ENCODE peak calls at places on chromosomes 3 and 15, in ten cellular contexts. R is mucosa of descending colon; E is fibroblast of mammary gland; T is dorsolateral prefrontal cortex; Q is CD8-positive, alpha-beta T cell; N is heart left ventricle; P is coronary artery; J is astrocyte of the cerebellum; F is AG04450; A is fibroblast of lung. G is an unnamed sample.

GRCh38 chr15:31330836-31331235 is 4.2 kb downstream of the KLF13 start:
- DNase-seq in P (no peak), R (no peak), Q (no peak), T (no peak), A (no peak), N (no peak), F (no peak), E (no peak), J (no peak), G (no peak)

GRCh38 chr3:192188218-192188835 is 539.0 kb downstream of the FGF12 start:
- DNase-seq in J (no peak), T (peak), F (no peak), R (peak), E (peak), A (peak), Q (peak), P (no peak), N (peak), G (no peak)

GRCh38 chr3:197592361-197593045 is 36.7 kb upstream of the BDH1 start:
- DNase-seq in T (no peak), F (no peak), E (no peak), R (no peak), Q (no peak), P (no peak), J (no peak), A (no peak), N (no peak), G (no peak)

GRCh38 chr3:46541856-46542255 is 24.2 kb downstream of the LRRC2 start:
- DNase-seq in A (no peak), T (no peak), R (no peak), Q (no peak), J (no peak), P (no peak), E (no peak), N (no peak), F (no peak), G (no peak)

GRCh38 chr3:142935963-142936362 is 27.5 kb downstream of the PAQR9 start:
- DNase-seq in R (peak), J (no peak), T (no peak), F (no peak), N (no peak), E (no peak), A (no peak), P (no peak), Q (no peak), G (no peak)

GRCh38 chr15:82051664-82052063 is 5.8 kb upstream of the MEX3B start:
- DNase-seq in P (no peak), E (peak), T (no peak), N (peak), Q (no peak), R (no peak), F (no peak), A (peak), J (no peak), G (no peak)

GRCh38 chr15:98655732-98656131 is 7.4 kb downstream of the IGF1R start:
- DNase-seq in F (no peak), N (no peak), T (no peak), Q (no peak), R (no peak), J (no peak), E (no peak), P (no peak), A (no peak), G (no peak)

GRCh38 chr3:129052675-129053074 is 7.9 kb upstream of the GP9 start:
- DNase-seq in A (no peak), N (peak), T (peak), Q (no peak), E (no peak), P (peak), F (no peak), R (peak), J (no peak), G (no peak)

GRCh38 chr3:53842436-53843194 is 3.6 kb downstream of the CHDH start:
- DNase-seq in E (peak), N (peak), P (no peak), R (peak), J (no peak), Q (no peak), T (peak), A (peak), F (no peak), G (no peak)

GRCh38 chr3:53844262-53845102 is 1.7 kb downstream of the CHDH start:
- DNase-seq in E (no peak), J (no peak), Q (no peak), A (no peak), R (peak), P (no peak), N (no peak), F (no peak), T (peak), G (no peak)

GRCh38 chr3:53843195-53844177 is 2.7 kb downstream of the CHDH start:
- DNase-seq in Q (no peak), J (no peak), T (peak), P (no peak), N (no peak), E (no peak), R (peak), A (no peak), F (no peak), G (no peak)

GRCh38 chr3:53837331-53837730 is 8.9 kb downstream of the CHDH start:
- DNase-seq in P (no peak), A (no peak), Q (no peak), N (no peak), E (no peak), J (no peak), T (no peak), R (no peak), F (no peak), G (no peak)

GRCh38 chr3:53841296-53841695 is 4.9 kb downstream of the CHDH start:
- DNase-seq in A (no peak), T (no peak), R (peak), J (no peak), Q (no peak), N (no peak), P (no peak), E (no peak), F (no peak), G (no peak)
- TF ChIP-seq CTCF in A (no peak), T (no peak), R (no peak), J (no peak), Q (no peak), N (no peak), P (no peak), E (no peak), F (no peak), G (no peak)

GRCh38 chr3:85303156-85303555 is 344.4 kb downstream of the CADM2 start:
- DNase-seq in E (no peak), Q (no peak), P (no peak), N (no peak), R (no peak), J (no peak), T (no peak), F (no peak), A (no peak), G (no peak)

GRCh38 chr3:85304360-85304964 is 345.7 kb downstream of the CADM2 start:
- DNase-seq in Q (no peak), J (peak), R (no peak), N (no peak), E (no peak), P (no peak), A (peak), F (no peak), T (no peak), G (no peak)
- TF ChIP-seq CTCF in Q (no peak), J (peak), R (no peak), N (no peak), E (peak), P (no peak), A (peak), F (peak), T (peak), G (no peak)

DNA sequence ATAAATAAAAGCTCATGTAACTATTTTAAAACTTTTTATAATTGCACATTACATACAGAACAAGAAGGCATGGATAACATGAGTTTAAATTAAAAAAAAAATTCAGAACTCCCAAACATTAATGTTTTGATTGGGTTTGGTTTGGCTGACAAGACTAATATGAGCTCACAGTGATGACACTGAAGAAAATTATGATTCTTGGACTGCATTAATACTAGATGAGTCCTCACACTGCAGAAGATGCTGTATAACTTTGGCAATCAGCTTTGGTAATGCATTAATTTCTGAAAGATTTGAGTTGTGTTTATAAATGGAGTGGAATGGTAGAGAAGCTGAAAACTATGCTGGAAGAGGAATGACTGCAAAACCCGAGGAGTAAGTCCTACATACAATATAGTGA is 358.9 kb downstream of the PLCL2 start:
- DNase-seq in T (no peak), P (no peak), Q (no peak), E (peak), A (no peak), N (no peak), F (no peak), R (no peak), J (no peak), G (no peak)
- TF ChIP-seq CTCF in T (no peak), P (no peak), Q (no peak), E (no peak), A (no peak), N (no peak), F (no peak), R (no peak), J (no peak), G (no peak)

GRCh38 chr15:50138391-50138790 is 19.4 kb upstream of the ATP8B4 start:
- DNase-seq in Q (no peak), N (no peak), F (no peak), P (no peak), T (no peak), E (peak), A (no peak), J (no peak), R (no peak), G (no peak)
- TF ChIP-seq CTCF in Q (no peak), N (no peak), F (peak), P (no peak), T (no peak), E (peak), A (peak), J (peak), R (no peak), G (no peak)

DNA sequence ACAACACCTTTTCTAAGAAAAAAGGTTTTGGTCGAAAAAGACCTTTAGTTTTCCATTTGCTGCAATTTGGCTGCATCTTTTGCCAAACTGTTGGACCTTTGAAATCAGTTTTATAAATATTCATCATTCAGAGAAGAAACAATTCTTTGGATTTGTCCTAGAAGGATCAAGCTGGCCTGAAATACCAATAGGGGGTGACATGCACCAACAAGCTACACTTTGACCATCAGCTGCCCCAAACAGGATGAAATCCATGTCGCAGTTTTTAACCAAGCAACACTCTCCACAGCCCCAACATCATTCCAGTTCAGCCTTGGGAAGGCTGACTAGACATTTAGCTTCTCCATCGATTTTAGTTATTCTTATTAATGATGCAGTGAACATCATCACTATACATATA is 9.8 kb downstream of the RPL15 start:
- DNase-seq in A (no peak), N (no peak), J (no peak), Q (no peak), P (no peak), F (no peak), T (no peak), R (no peak), E (peak), G (no peak)
- TF ChIP-seq CTCF in A (peak), N (no peak), J (no peak), Q (no peak), P (no peak), F (peak), T (peak), R (no peak), E (peak), G (peak)

GRCh38 chr3:71191031-71191482 is 392.5 kb downstream of the FOXP1 start:
- DNase-seq in Q (no peak), E (no peak), F (no peak), T (no peak), A (no peak), R (no peak), J (no peak), P (no peak), N (no peak), G (no peak)

GRCh38 chr3:71195492-71195891 is 388.0 kb downstream of the FOXP1 start:
- DNase-seq in J (peak), Q (no peak), A (peak), T (no peak), E (peak), P (no peak), F (peak), R (no peak), N (no peak), G (peak)

GRCh38 chr3:71189480-71189879 is 394.0 kb downstream of the FOXP1 start:
- DNase-seq in R (no peak), T (no peak), A (peak), N (no peak), Q (no peak), F (no peak), E (peak), P (no peak), J (no peak), G (no peak)

GRCh38 chr3:71197841-71198565 is 385.5 kb downstream of the FOXP1 start:
- DNase-seq in E (no peak), P (no peak), Q (no peak), T (no peak), R (no peak), N (no peak), A (peak), J (no peak), F (no peak), G (no peak)

GRCh38 chr3:71194785-71195184 is 388.7 kb downstream of the FOXP1 start:
- DNase-seq in E (no peak), R (no peak), J (no peak), A (no peak), P (no peak), Q (no peak), F (no peak), N (no peak), T (no peak), G (no peak)
- TF ChIP-seq CTCF in E (no peak), R (no peak), J (no peak), A (no peak), P (no peak), Q (no peak), F (no peak), N (no peak), T (no peak), G (no peak)

GRCh38 chr3:171833775-171834460 is 9.2 kb upstream of the TMEM212 start:
- DNase-seq in F (no peak), N (no peak), Q (no peak), J (no peak), E (peak), T (no peak), P (no peak), A (peak), R (no peak), G (no peak)

GRCh38 chr3:171835613-171836012 is 7.5 kb upstream of the TMEM212 start:
- DNase-seq in P (no peak), F (no peak), E (no peak), T (no peak), N (no peak), Q (no peak), R (no peak), J (no peak), A (no peak), G (no peak)

GRCh38 chr3:171833006-171833405 is 10.1 kb upstream of the TMEM212 start:
- DNase-seq in T (no peak), R (no peak), P (no peak), A (no peak), F (no peak), Q (no peak), J (no peak), E (no peak), N (no peak), G (no peak)

GRCh38 chr3:171835116-171835515 is 8.0 kb upstream of the TMEM212 start:
- DNase-seq in F (no peak), J (no peak), T (no peak), R (no peak), Q (no peak), N (no peak), E (no peak), A (no peak), P (no peak), G (no peak)

GRCh38 chr3:171834461-171834801 is 8.7 kb upstream of the TMEM212 start:
- DNase-seq in A (no peak), Q (no peak), R (no peak), T (no peak), J (no peak), N (no peak), E (no peak), P (no peak), F (no peak), G (no peak)
- TF ChIP-seq CTCF in A (no peak), Q (no peak), R (no peak), T (no peak), J (no peak), N (no peak), E (no peak), P (no peak), F (no peak), G (no peak)

GRCh38 chr3:170357920-170358854 is 672 bp downstream of the SKIL start:
- DNase-seq in P (peak), E (peak), A (peak), R (peak), F (no peak), N (peak), Q (peak), T (peak), J (no peak), G (peak)
- TF ChIP-seq CTCF in P (no peak), E (peak), A (peak), R (no peak), F (peak), N (peak), Q (peak), T (peak), J (peak), G (peak)

GRCh38 chr3:185825379-185825638 is 467 bp upstream of the IGF2BP2 start:
- DNase-seq in N (no peak), J (no peak), A (no peak), P (no peak), T (no peak), E (no peak), Q (no peak), R (no peak), F (no peak), G (no peak)
- TF ChIP-seq CTCF in N (no peak), J (no peak), A (no peak), P (no peak), T (no peak), E (no peak), Q (no peak), R (no peak), F (no peak), G (no peak)